ENCODE peak calls at places on chromosomes 11 and 22, in nine cellular contexts. U is endothelial cell of umbilical vein, N is brain microvascular endothelial cell, E is body of pancreas, M is prostate gland, P is right atrium auricular region, Q is vagina, H is Peyer's patch, D is AG04450. W is an unnamed sample.

GRCh38 chr22:31179345-31179744 is 19.4 kb downstream of the RNF185 start:
- DNase-seq in D (no peak), N (no peak), M (peak), E (peak), H (no peak), U (no peak), Q (no peak), P (no peak), W (no peak)

GRCh38 chr22:19764636-19765476 is 4.3 kb downstream of the TBX1 start:
- DNase-seq in M (no peak), E (no peak), U (no peak), Q (no peak), N (no peak), H (no peak), P (no peak), D (no peak), W (no peak)

GRCh38 chr22:44098021-44098739 is 74.1 kb downstream of the PARVB start:
- DNase-seq in P (no peak), M (no peak), U (no peak), N (no peak), H (no peak), D (no peak), E (no peak), Q (no peak), W (no peak)

GRCh38 chr11:86214710-86215109 is 29.8 kb upstream of the EED start:
- DNase-seq in E (no peak), D (no peak), N (no peak), P (no peak), U (no peak), M (no peak), Q (no peak), H (no peak), W (no peak)

GRCh38 chr11:15143855-15144254 is 29.1 kb downstream of the INSC start:
- DNase-seq in H (no peak), P (no peak), E (no peak), Q (no peak), N (no peak), D (no peak), U (no peak), M (no peak), W (no peak)

GRCh38 chr11:16769386-16769785 is 30.9 kb downstream of the C11orf58 start:
- DNase-seq in N (no peak), E (no peak), U (no peak), D (no peak), M (no peak), H (no peak), P (no peak), Q (no peak), W (no peak)

GRCh38 chr22:36397081-36397766 is 9.5 kb upstream of the MYH9 start:
- DNase-seq in U (no peak), N (peak), M (no peak), E (no peak), Q (no peak), H (no peak), P (no peak), D (no peak), W (peak)

GRCh38 chr11:32420937-32421532 is 14.3 kb downstream of the WT1 start:
- DNase-seq in D (no peak), P (no peak), U (no peak), N (no peak), E (no peak), H (no peak), M (no peak), Q (no peak), W (no peak)

GRCh38 chr22:45441158-45441557 is 27.7 kb downstream of the RIBC2 start:
- DNase-seq in N (peak), E (peak), H (no peak), U (peak), Q (no peak), P (peak), D (no peak), M (peak), W (peak)

GRCh38 chr11:70483077-70483861 is 84.9 kb downstream of the CTTN start:
- DNase-seq in Q (no peak), D (peak), E (no peak), N (peak), P (no peak), U (no peak), M (no peak), H (peak), W (peak)

GRCh38 chr11:120810251-120810650 is 213.7 kb upstream of the TBCEL start:
- DNase-seq in H (no peak), P (no peak), Q (no peak), N (peak), E (no peak), M (no peak), U (no peak), D (no peak), W (no peak)

GRCh38 chr22:36455571-36456458 is 25.6 kb downstream of the TXN2 start:
- DNase-seq in E (peak), H (no peak), D (no peak), N (no peak), M (no peak), U (no peak), P (no peak), Q (no peak), W (no peak)

GRCh38 chr22:42412744-42413220 is 19.4 kb downstream of the NFAM1 start:
- DNase-seq in P (no peak), U (no peak), N (no peak), H (no peak), E (peak), D (no peak), Q (no peak), M (no peak), W (no peak)

GRCh38 chr22:31081963-31082605 is 966 bp downstream of the SMTN start:
- DNase-seq in M (no peak), P (no peak), N (peak), E (no peak), Q (no peak), U (peak), D (no peak), H (no peak), W (no peak)

GRCh38 chr11:61776561-61777075 is 15.8 kb downstream of the TMEM258 start:
- DNase-seq in N (peak), M (no peak), H (peak), E (peak), D (peak), Q (no peak), U (peak), P (no peak), W (peak)

GRCh38 chr11:111514216-111515031 is at the start of gene HOATZ:
- DNase-seq in E (no peak), U (no peak), Q (no peak), P (no peak), M (no peak), D (no peak), H (no peak), N (no peak), W (no peak)

GRCh38 chr11:33701302-33701701 is 676 bp upstream of the C11orf91 start:
- DNase-seq in Q (no peak), N (peak), D (no peak), H (no peak), E (no peak), U (peak), M (no peak), P (no peak), W (no peak)

GRCh38 chr11:65576867-65577755 is 1.3 kb downstream of the EHBP1L1 start:
- DNase-seq in M (no peak), D (no peak), Q (no peak), N (no peak), P (peak), U (peak), E (peak), H (peak), W (no peak)

GRCh38 chr11:35177370-35177769 is 38.4 kb downstream of the CD44 start:
- DNase-seq in P (no peak), N (peak), H (no peak), U (no peak), M (no peak), Q (no peak), D (no peak), E (no peak), W (no peak)

GRCh38 chr11:113457784-113458183 is 17.4 kb downstream of the DRD2 start:
- DNase-seq in N (no peak), M (no peak), P (no peak), H (no peak), Q (no peak), D (no peak), U (no peak), E (no peak), W (no peak)

GRCh38 chr22:46929689-46930225 is 167.3 kb downstream of the TBC1D22A start:
- DNase-seq in D (no peak), N (no peak), Q (no peak), M (no peak), E (no peak), P (peak), U (no peak), H (no peak), W (no peak)

GRCh38 chr22:49561338-49561737 is 266.3 kb downstream of the BRD1 start:
- DNase-seq in M (no peak), E (no peak), U (no peak), N (no peak), P (no peak), D (no peak), H (no peak), Q (no peak), W (no peak)

GRCh38 chr22:38316340-38317236 is 645 bp downstream of the CSNK1E start:
- DNase-seq in D (no peak), H (peak), U (peak), E (peak), P (no peak), Q (no peak), N (no peak), M (peak), W (peak)

GRCh38 chr22:27662359-27663030 is 139.1 kb downstream of the MN1 start:
- DNase-seq in H (no peak), U (peak), E (peak), N (no peak), Q (no peak), M (no peak), P (peak), D (no peak), W (peak)

GRCh38 chr22:39997939-39998726 is 3.4 kb downstream of the FAM83F start:
- DNase-seq in E (peak), Q (no peak), M (peak), U (peak), D (no peak), H (peak), N (no peak), P (no peak), W (no peak)

GRCh38 chr11:19432370-19433163 is 191.8 kb upstream of the E2F8 start:
- DNase-seq in H (no peak), M (no peak), Q (no peak), E (no peak), P (no peak), U (no peak), N (peak), D (peak), W (no peak)

GRCh38 chr11:112266410-112266778 is 5.7 kb upstream of the PLET1 start:
- DNase-seq in D (no peak), E (no peak), N (no peak), Q (no peak), P (peak), U (no peak), M (no peak), H (no peak), W (no peak)

GRCh38 chr11:100550910-100551309 is 136.2 kb upstream of the ARHGAP42 start:
- DNase-seq in H (no peak), E (no peak), P (no peak), Q (no peak), U (no peak), N (no peak), D (no peak), M (no peak), W (no peak)

GRCh38 chr11:73577496-73577917 is 20.4 kb downstream of the FAM168A start:
- DNase-seq in N (no peak), Q (no peak), P (no peak), D (peak), E (no peak), M (no peak), U (no peak), H (no peak), W (no peak)

DNA sequence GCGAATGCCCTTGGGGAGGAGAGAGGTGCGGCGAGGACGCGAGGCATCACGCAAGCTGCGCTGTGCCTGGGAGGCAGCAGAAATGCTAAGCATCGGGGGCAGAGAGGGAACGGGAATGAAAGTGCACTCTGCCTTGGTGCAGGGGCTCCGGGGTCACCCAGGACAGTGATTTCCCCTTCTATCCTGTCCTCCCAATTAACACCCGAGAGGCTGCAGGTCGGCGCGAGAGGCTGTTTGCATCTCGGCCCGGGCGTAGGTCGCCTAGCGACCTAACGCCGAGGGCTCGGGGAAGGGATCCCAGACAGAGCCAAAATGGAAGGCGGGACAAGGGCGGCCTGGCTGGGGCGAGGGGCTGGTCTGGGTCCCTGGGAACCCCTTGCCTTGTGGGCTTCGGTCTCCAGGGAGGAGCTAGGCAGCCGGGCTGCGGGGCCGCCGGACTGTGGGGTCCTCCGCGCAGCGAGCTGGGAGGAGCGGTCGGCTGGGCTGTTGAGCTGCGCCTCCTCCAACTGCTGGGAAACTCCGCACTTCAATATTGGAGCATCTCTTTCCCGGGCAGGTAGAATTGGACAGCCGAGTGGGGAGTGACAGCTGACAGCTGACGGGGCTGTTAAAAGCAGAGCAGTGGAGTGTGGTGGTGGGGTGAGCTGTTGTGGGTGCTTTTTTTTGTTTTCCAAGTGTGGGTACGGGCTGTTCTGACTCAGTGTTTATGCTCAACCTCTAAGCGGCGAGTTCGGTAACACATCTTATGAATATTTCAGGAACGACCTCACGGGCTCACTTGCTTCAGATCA is 694 bp downstream of the ELMOD1 start:
- DNase-seq in E (no peak), H (no peak), N (no peak), P (no peak), M (no peak), Q (no peak), U (peak), D (no peak), W (no peak)
- H3K4me3 ChIP-seq in E (peak), H (peak), N (peak), P (peak), M (peak), Q (peak), U (peak), D (peak), W (peak)

GRCh38 chr11:11476499-11476898 is 123.4 kb upstream of the CSNK2A3 start:
- DNase-seq in U (no peak), E (no peak), H (no peak), D (no peak), Q (no peak), N (no peak), P (no peak), M (no peak), W (no peak)

GRCh38 chr11:11480951-11481350 is 127.9 kb upstream of the CSNK2A3 start:
- DNase-seq in Q (no peak), E (no peak), M (no peak), H (no peak), U (no peak), N (no peak), P (no peak), D (no peak), W (no peak)

GRCh38 chr11:11476971-11477645 is 124.1 kb upstream of the CSNK2A3 start:
- DNase-seq in Q (no peak), H (no peak), U (no peak), P (no peak), E (no peak), N (no peak), D (no peak), M (no peak), W (no peak)

GRCh38 chr11:11478021-11478420 is 125.0 kb upstream of the CSNK2A3 start:
- DNase-seq in M (no peak), E (no peak), U (no peak), Q (no peak), N (no peak), H (no peak), D (no peak), P (no peak), W (no peak)

DNA sequence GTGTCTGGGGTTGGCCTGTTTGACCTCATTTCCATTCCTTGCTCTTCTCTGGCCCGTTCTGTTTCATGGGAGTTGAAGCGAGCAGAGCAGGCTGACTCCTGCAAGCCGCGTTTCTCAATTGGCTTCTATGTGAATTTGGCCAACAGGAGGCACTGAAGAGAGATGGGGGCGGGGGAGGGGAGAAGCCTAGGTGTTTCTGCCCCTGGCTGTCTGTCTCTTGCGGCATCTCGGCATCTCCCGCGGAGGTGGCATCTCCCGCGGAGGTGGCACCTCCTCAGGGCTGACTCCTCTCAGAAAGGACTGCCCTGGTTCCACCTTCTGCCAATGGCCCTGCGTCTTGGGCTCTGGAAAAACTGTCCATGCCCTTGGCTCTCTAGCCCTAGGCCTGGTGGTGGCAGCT is 125.6 kb upstream of the CSNK2A3 start:
- DNase-seq in D (no peak), U (no peak), M (no peak), N (no peak), P (no peak), H (no peak), E (no peak), Q (no peak), W (no peak)
- TF ChIP-seq CTCF in D (no peak), U (no peak), M (no peak), N (no peak), P (no peak), H (no peak), E (no peak), Q (no peak), W (no peak)

DNA sequence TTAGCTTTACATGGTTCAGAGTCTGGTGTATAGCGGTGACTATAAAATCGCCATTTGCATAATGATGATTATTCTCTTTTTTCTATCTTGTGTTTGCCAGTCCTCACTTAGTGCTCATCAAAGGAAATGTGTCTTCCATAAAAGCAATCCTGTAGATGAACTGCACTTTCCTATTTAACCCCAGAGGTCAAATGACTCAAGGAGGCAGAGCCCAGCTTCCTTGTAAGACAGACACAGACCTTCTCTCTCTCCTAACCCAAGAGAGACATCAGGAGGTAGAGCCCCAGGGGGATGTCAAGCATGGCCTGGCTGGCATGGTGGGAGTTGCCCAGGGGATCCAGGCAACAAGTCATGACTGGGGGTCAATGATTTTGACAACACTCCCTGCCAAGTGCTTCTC is 46.9 kb upstream of the CRTAM start:
- DNase-seq in U (no peak), D (no peak), N (no peak), P (no peak), H (no peak), Q (no peak), E (no peak), M (no peak), W (no peak)
- H3K27ac ChIP-seq in U (peak), D (peak), N (peak), P (no peak), H (no peak), Q (peak), E (no peak), M (no peak), W (no peak)

GRCh38 chr11:92769125-92769524 is 200.3 kb upstream of the MTNR1B start:
- DNase-seq in M (no peak), U (no peak), N (no peak), D (no peak), H (no peak), Q (no peak), E (no peak), P (no peak), W (no peak)

GRCh38 chr11:92770981-92771380 is 198.5 kb upstream of the MTNR1B start:
- DNase-seq in E (no peak), U (no peak), P (no peak), N (no peak), H (no peak), Q (no peak), M (no peak), D (no peak), W (no peak)

GRCh38 chr11:92765965-92766371 is 203.5 kb upstream of the MTNR1B start:
- DNase-seq in N (peak), H (no peak), U (peak), M (no peak), D (no peak), P (peak), Q (no peak), E (peak), W (peak)

GRCh38 chr11:92767416-92767815 is 202.0 kb upstream of the MTNR1B start:
- DNase-seq in E (no peak), N (no peak), Q (no peak), U (no peak), M (no peak), P (no peak), H (no peak), D (no peak), W (no peak)

GRCh38 chr11:92770419-92770818 is 199.0 kb upstream of the MTNR1B start:
- DNase-seq in M (no peak), D (no peak), U (no peak), P (no peak), Q (no peak), H (no peak), E (no peak), N (no peak), W (no peak)
- H3K4me3 ChIP-seq in M (no peak), D (no peak), U (no peak), P (no peak), Q (no peak), H (no peak), E (no peak), N (no peak), W (no peak)

GRCh38 chr11:64381350-64381749 is 22.4 kb downstream of the RPS6KA4 start:
- DNase-seq in D (no peak), M (no peak), Q (no peak), H (no peak), N (no peak), U (no peak), E (no peak), P (no peak), W (no peak)
- TF ChIP-seq CTCF in D (no peak), M (no peak), Q (no peak), H (no peak), N (no peak), U (no peak), E (no peak), P (no peak), W (no peak)

DNA sequence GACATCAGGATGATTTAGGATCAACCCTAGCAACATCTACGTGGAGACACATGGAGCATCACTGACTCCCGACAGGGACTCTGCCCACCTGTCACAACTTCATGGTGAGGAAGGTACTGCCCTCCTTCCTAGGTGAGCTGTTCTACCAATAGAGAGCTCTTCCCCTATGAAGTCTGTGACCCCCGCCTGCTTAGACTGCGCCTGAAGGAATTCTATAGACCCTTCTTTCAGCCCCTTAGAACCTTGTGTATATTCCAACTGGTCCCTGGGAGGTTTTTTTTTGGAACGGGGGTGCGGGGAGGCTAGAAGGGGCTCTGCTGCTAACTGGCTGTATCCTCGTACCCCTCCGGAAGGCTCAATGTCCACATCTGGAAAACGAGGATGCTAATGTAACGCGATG is 566 bp downstream of the INTS4 start:
- DNase-seq in M (no peak), E (no peak), U (no peak), Q (no peak), P (no peak), D (no peak), N (no peak), H (no peak), W (no peak)
- H3K27ac ChIP-seq in M (peak), E (peak), U (peak), Q (peak), P (peak), D (no peak), N (no peak), H (peak), W (no peak)

GRCh38 chr22:22930571-22931556 is 43.2 kb downstream of the IGLL5 start:
- DNase-seq in N (no peak), D (no peak), M (no peak), U (no peak), H (no peak), P (no peak), Q (no peak), E (no peak), W (no peak)

GRCh38 chr22:22932512-22932941 is 44.9 kb downstream of the IGLL5 start:
- DNase-seq in D (no peak), U (no peak), N (no peak), H (no peak), P (no peak), M (no peak), E (no peak), Q (no peak), W (no peak)

GRCh38 chr22:22930222-22930497 is 42.5 kb downstream of the IGLL5 start:
- DNase-seq in M (no peak), P (no peak), H (no peak), U (no peak), Q (no peak), E (no peak), N (no peak), D (no peak), W (no peak)

GRCh38 chr22:22933100-22933806 is 45.6 kb downstream of the IGLL5 start:
- DNase-seq in M (no peak), H (no peak), U (no peak), N (no peak), D (no peak), E (no peak), P (no peak), Q (no peak), W (no peak)

GRCh38 chr22:22931557-22932270 is 44.1 kb downstream of the IGLL5 start:
- DNase-seq in H (no peak), E (no peak), U (no peak), N (no peak), M (no peak), Q (no peak), D (no peak), P (no peak), W (no peak)
- H3K4me3 ChIP-seq in H (no peak), E (no peak), U (no peak), N (no peak), M (no peak), Q (no peak), D (no peak), P (no peak), W (no peak)

W was measured in lung.